ENCODE peak calls at places on chromosomes 13 and 19, in eight cellular contexts. N is stimulated activated CD8-positive, alpha-beta memory T cell treated with anti-CD3 and anti-CD28 coated beads, Interleukin-7, amount 100 ng/mL, for 1 hour; J is glutamatergic neuron; F is iPS-NIHi11; C is cardiac septum; O is NCI-H446; A is NCI-H2107; W is T-cell. H is an unnamed sample.

GRCh38 chr19:3324405-3324856 is 42.0 kb upstream of the NFIC start:
- DNase-seq in N (peak), J (peak), F (peak), C (no peak), O (peak), A (no peak), W (peak), H (no peak)

GRCh38 chr13:35794734-35795389 is 318.4 kb upstream of the MAB21L1 start:
- DNase-seq in N (no peak), J (no peak), F (no peak), C (no peak), O (no peak), A (no peak), W (no peak), H (no peak)

GRCh38 chr19:41882568-41883462 is at the start of gene ARHGEF1:
- DNase-seq in N (peak), J (peak), F (peak), C (peak), O (no peak), A (no peak), W (peak), H (peak)

GRCh38 chr19:55247621-55248099 is 11.2 kb downstream of the PPP6R1 start:
- DNase-seq in N (no peak), J (no peak), F (no peak), C (no peak), O (no peak), A (no peak), W (no peak), H (no peak)

GRCh38 chr19:34269968-34270621 is 15.7 kb downstream of the GARRE1 start:
- DNase-seq in N (peak), J (no peak), F (peak), C (peak), O (no peak), A (no peak), W (peak), H (peak)

GRCh38 chr19:55284405-55285058 is 735 bp downstream of the BRSK1 start:
- DNase-seq in N (no peak), J (peak), F (peak), C (no peak), O (no peak), A (no peak), W (no peak), H (no peak)

GRCh38 chr13:74084375-74084902 is 49.8 kb downstream of the KLF12 start:
- DNase-seq in N (no peak), J (no peak), F (no peak), C (no peak), O (no peak), A (no peak), W (no peak), H (no peak)

GRCh38 chr19:19443902-19444693 is 38.6 kb downstream of the GATAD2A start:
- DNase-seq in N (no peak), J (no peak), F (no peak), C (no peak), O (no peak), A (no peak), W (no peak), H (no peak)

GRCh38 chr13:27372896-27373295 is 51.5 kb upstream of the GTF3A start:
- DNase-seq in N (no peak), J (peak), F (peak), C (no peak), O (no peak), A (peak), W (no peak), H (no peak)

GRCh38 chr13:20721454-20722357 is 18.2 kb downstream of the IL17D start:
- DNase-seq in N (no peak), J (peak), F (peak), C (no peak), O (no peak), A (no peak), W (no peak), H (peak)

H was measured in fibroblast of lung.